ENCODE peak calls at places on chromosomes 16 and 17, in ten cellular contexts. T is activated naive CD4-positive, alpha-beta T cell; H is activated T-helper 1 cell treated with Interleukin-2 at 50 U/mL for 16 hours; J is NCI-H345; Z is cardiac fibroblast; I is NCI-H1105; B is stimulated activated CD4-positive, alpha-beta T cell treated with anti-CD3 and anti-CD28 coated beads, Interleukin-15, amount 100 ng/mL, for 48 hours; Q is esophagus squamous epithelium; E is head of caudate nucleus; A is DMS153. P is an unnamed sample.

GRCh38 chr17:67557921-67558320 is 159.8 kb upstream of the NOL11 start:
- DNase-seq in T (no peak), I (no peak), E (no peak), H (no peak), B (no peak), Z (peak), A (no peak), J (no peak), Q (no peak), P (peak)

GRCh38 chr17:15349119-15349518 is 7.7 kb upstream of the TEKT3 start:
- DNase-seq in T (no peak), I (no peak), E (no peak), Q (no peak), A (no peak), Z (peak), B (no peak), H (no peak), J (no peak), P (no peak)

GRCh38 chr16:9965079-9965478 is 217.1 kb downstream of the GRIN2A start:
- DNase-seq in J (no peak), H (no peak), B (no peak), Z (no peak), Q (no peak), A (no peak), T (no peak), E (no peak), I (no peak), P (no peak)

GRCh38 chr17:79834575-79835469 is 4.4 kb downstream of the CBX4 start:
- DNase-seq in J (peak), T (peak), Z (no peak), A (no peak), B (no peak), H (no peak), I (no peak), Q (no peak), E (no peak), P (no peak)

GRCh38 chr16:85473326-85473725 is 139.8 kb upstream of the GSE1 start:
- DNase-seq in J (no peak), B (no peak), H (no peak), T (no peak), A (no peak), I (no peak), E (no peak), Q (no peak), Z (no peak), P (no peak)

GRCh38 chr17:45353047-45353446 is 36.2 kb upstream of the MAP3K14 start:
- DNase-seq in A (no peak), I (no peak), Q (no peak), H (no peak), J (no peak), T (no peak), B (no peak), E (no peak), Z (peak), P (no peak)

GRCh38 chr16:21277927-21278706 is at the start of gene CRYM:
- DNase-seq in B (peak), H (no peak), E (peak), Z (peak), I (peak), A (peak), J (peak), T (peak), Q (no peak), P (peak)

GRCh38 chr16:86772671-86773338 is 194.5 kb downstream of the FOXL1 start:
- DNase-seq in B (no peak), I (no peak), Z (peak), E (no peak), H (no peak), J (no peak), A (no peak), T (no peak), Q (no peak), P (peak)

GRCh38 chr16:47143677-47144558 is at the start of gene NETO2:
- DNase-seq in Z (peak), A (no peak), B (no peak), I (peak), E (peak), Q (no peak), J (peak), T (peak), H (peak), P (peak)

GRCh38 chr17:51461578-51462004 is 201.2 kb downstream of the UTP18 start:
- DNase-seq in Q (no peak), I (peak), T (no peak), Z (peak), J (peak), B (peak), H (peak), A (peak), E (peak), P (peak)